ENCODE peak calls at places on chromosome 12, in eight cellular contexts. O is fibroblast of lung; C is cardiac fibroblast; D is AG10803; N is kidney; G is CD4-positive, alpha-beta T cell; I is GM10248; J is hepatocyte. L is an unnamed sample.

GRCh38 chr12:19338405-19338804 is 100.9 kb upstream of the AEBP2 start:
- DNase-seq in O (peak), C (peak), D (no peak), N (no peak), G (no peak), I (no peak), J (no peak), L (no peak)

GRCh38 chr12:98532687-98533304 is 17.4 kb downstream of the TMPO start:
- DNase-seq in O (peak), C (peak), D (peak), N (no peak), G (no peak), I (no peak), J (peak), L (no peak)

GRCh38 chr12:95637010-95637409 is 85.7 kb upstream of the USP44 start:
- DNase-seq in O (no peak), C (no peak), D (no peak), N (no peak), G (no peak), I (no peak), J (no peak), L (no peak)

GRCh38 chr12:3336606-3337311 is 154.2 kb upstream of the PRMT8 start:
- DNase-seq in O (peak), C (no peak), D (no peak), N (no peak), G (no peak), I (no peak), J (no peak), L (no peak)

GRCh38 chr12:106179086-106179485 is 40.3 kb upstream of the NUAK1 start:
- DNase-seq in O (no peak), C (no peak), D (peak), N (no peak), G (no peak), I (no peak), J (peak), L (no peak)

GRCh38 chr12:130485291-130486145 is 147.8 kb downstream of the PIWIL1 start:
- DNase-seq in O (no peak), C (no peak), D (no peak), N (peak), G (no peak), I (no peak), J (no peak), L (no peak)

GRCh38 chr12:124217508-124217981 is 77.3 kb upstream of the RFLNA start:
- DNase-seq in O (peak), C (no peak), D (no peak), N (no peak), G (no peak), I (no peak), J (no peak), L (no peak)

GRCh38 chr12:54328595-54329337 is 3.8 kb downstream of the COPZ1 start:
- DNase-seq in O (no peak), C (no peak), D (no peak), N (no peak), G (no peak), I (no peak), J (no peak), L (no peak)

GRCh38 chr12:644818-645552 is 18.3 kb downstream of the NINJ2 start:
- DNase-seq in O (peak), C (peak), D (peak), N (no peak), G (no peak), I (no peak), J (no peak), L (no peak)

GRCh38 chr12:102910792-102911191 is 6.3 kb downstream of the PAH start:
- DNase-seq in O (no peak), C (no peak), D (no peak), N (no peak), G (no peak), I (no peak), J (no peak), L (no peak)

GRCh38 chr12:106118-106561 is 39.6 kb downstream of the IQSEC3 start:
- DNase-seq in O (no peak), C (peak), D (peak), N (no peak), G (no peak), I (peak), J (peak), L (no peak)

GRCh38 chr12:99054601-99055128 is 409.6 kb downstream of the APAF1 start:
- DNase-seq in O (peak), C (no peak), D (no peak), N (no peak), G (no peak), I (no peak), J (no peak), L (no peak)

GRCh38 chr12:16189849-16190248 is 87.6 kb downstream of the SLC15A5 start:
- DNase-seq in O (peak), C (peak), D (peak), N (no peak), G (no peak), I (no peak), J (peak), L (no peak)

GRCh38 chr12:65565601-65566560 is 258.4 kb upstream of the HMGA2 start:
- DNase-seq in O (peak), C (peak), D (peak), N (no peak), G (no peak), I (no peak), J (peak), L (no peak)

GRCh38 chr12:75959506-75959905 is 72.1 kb downstream of the PHLDA1 start:
- DNase-seq in O (peak), C (peak), D (peak), N (no peak), G (no peak), I (no peak), J (no peak), L (no peak)

GRCh38 chr12:113398346-113399290 is 5.1 kb downstream of the SDS start:
- DNase-seq in O (no peak), C (no peak), D (no peak), N (no peak), G (no peak), I (no peak), J (no peak), L (no peak)

GRCh38 chr12:88579572-88579940 is 715 bp downstream of the KITLG start:
- DNase-seq in O (peak), C (no peak), D (no peak), N (peak), G (no peak), I (peak), J (peak), L (peak)

GRCh38 chr12:110741371-110741770 is 1.3 kb downstream of the PPP1CC start:
- DNase-seq in O (peak), C (peak), D (no peak), N (no peak), G (no peak), I (no peak), J (no peak), L (no peak)

GRCh38 chr12:27209257-27209910 is 34.7 kb upstream of the STK38L start:
- DNase-seq in O (no peak), C (no peak), D (no peak), N (no peak), G (no peak), I (no peak), J (no peak), L (no peak)

GRCh38 chr12:105120551-105120950 is 13.0 kb downstream of the WASHC4 start:
- DNase-seq in O (peak), C (peak), D (no peak), N (no peak), G (no peak), I (no peak), J (no peak), L (no peak)

GRCh38 chr12:113469893-113470743 is 1.6 kb downstream of the LHX5 start:
- DNase-seq in O (no peak), C (no peak), D (no peak), N (no peak), G (no peak), I (peak), J (no peak), L (no peak)

GRCh38 chr12:88921890-88922532 is 341.7 kb upstream of the KITLG start:
- DNase-seq in O (no peak), C (no peak), D (no peak), N (no peak), G (no peak), I (no peak), J (no peak), L (no peak)

GRCh38 chr12:92581579-92581978 is 121.2 kb upstream of the PLEKHG7 start:
- DNase-seq in O (no peak), C (no peak), D (no peak), N (no peak), G (no peak), I (no peak), J (no peak), L (no peak)
- TF ChIP-seq CTCF in O (no peak), C (no peak), D (no peak), N (no peak), G (no peak), I (no peak), J (no peak), L (no peak)

GRCh38 chr12:49059385-49060232 is 985 bp downstream of the KMT2D start:
- DNase-seq in O (peak), C (peak), D (peak), N (no peak), G (peak), I (no peak), J (peak), L (peak)

GRCh38 chr12:49058366-49059062 is 2.1 kb downstream of the KMT2D start:
- DNase-seq in O (no peak), C (no peak), D (no peak), N (no peak), G (no peak), I (no peak), J (no peak), L (no peak)

GRCh38 chr12:49059063-49059384 is 1.6 kb downstream of the KMT2D start:
- DNase-seq in O (no peak), C (no peak), D (no peak), N (no peak), G (no peak), I (no peak), J (no peak), L (no peak)

GRCh38 chr12:49061157-49061650 is 610 bp upstream of the KMT2D start:
- DNase-seq in O (no peak), C (no peak), D (no peak), N (no peak), G (no peak), I (no peak), J (peak), L (no peak)

GRCh38 chr12:49060237-49061156 is at the start of gene KMT2D:
- DNase-seq in O (peak), C (peak), D (peak), N (peak), G (peak), I (peak), J (peak), L (peak)
- TF ChIP-seq CTCF in O (peak), C (peak), D (no peak), N (peak), G (no peak), I (no peak), J (peak), L (peak)

DNA sequence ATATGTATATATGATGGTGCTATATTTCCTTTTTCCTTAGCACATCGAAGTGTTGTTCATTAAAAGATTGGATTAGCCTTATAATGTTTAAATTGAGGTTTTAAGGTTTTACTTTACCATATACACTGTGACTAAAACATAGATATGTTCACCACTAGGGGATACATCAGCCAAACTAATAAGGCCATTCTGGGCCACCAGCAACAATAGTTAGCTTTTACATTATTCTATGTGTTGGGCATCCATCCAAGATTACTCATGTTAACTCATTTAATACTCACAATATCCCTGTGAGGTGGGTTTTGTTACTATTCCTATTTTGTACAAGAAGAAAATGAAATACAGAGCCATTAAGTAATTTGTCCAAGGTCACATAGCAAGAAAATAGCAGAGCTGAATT is 202.6 kb upstream of the AVPR1A start:
- DNase-seq in O (peak), C (peak), D (no peak), N (no peak), G (no peak), I (no peak), J (no peak), L (no peak)
- TF ChIP-seq CTCF in O (no peak), C (peak), D (no peak), N (no peak), G (no peak), I (no peak), J (no peak), L (no peak)

GRCh38 chr12:30694971-30695326 is 720 bp downstream of the IPO8 start:
- DNase-seq in O (peak), C (peak), D (peak), N (peak), G (no peak), I (peak), J (peak), L (peak)
- TF ChIP-seq CTCF in O (peak), C (no peak), D (peak), N (no peak), G (no peak), I (no peak), J (no peak), L (no peak)

DNA sequence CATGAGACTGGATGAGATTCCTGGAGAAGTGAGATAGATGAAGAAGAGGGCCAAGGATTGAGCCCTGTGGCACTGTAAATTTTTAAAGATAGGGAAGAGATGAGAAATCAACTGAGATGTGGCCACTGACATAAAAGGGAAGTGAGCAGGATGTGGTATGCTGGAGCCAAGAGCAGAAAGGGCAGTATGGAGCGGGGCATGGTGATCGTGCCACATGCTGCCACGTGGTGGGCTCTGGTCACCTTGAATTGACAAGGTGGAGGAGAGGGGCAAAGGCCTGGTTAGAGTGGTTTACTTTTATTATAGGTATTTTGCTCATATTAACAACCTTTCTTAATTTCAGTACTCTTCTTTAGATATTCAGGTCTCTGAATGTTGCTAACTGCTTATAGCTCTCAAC is 257.9 kb downstream of the NEDD1 start:
- DNase-seq in O (no peak), C (no peak), D (no peak), N (no peak), G (no peak), I (no peak), J (no peak), L (no peak)
- TF ChIP-seq CTCF in O (no peak), C (no peak), D (no peak), N (no peak), G (no peak), I (no peak), J (no peak), L (no peak)

DNA sequence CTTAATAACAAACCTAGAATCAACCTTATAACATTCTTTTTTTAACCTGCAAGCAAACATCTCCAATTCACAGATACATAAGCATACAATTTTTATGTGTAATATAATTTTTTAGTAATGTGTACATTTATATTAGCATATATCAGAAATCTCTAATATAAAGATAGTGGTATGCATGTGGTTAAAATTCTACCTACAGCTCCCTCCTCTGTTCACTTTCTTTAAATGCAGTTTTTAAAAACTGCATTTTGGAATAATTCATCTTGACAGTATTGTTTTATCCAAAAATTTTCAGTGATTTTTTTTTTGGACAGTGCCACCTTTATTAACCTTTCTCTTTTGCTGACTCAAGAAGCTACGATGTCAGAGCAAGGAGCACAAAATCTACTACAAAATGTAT is 13.2 kb upstream of the RXYLT1 start:
- DNase-seq in O (no peak), C (peak), D (no peak), N (no peak), G (no peak), I (no peak), J (no peak), L (no peak)
- TF ChIP-seq CTCF in O (peak), C (no peak), D (peak), N (no peak), G (no peak), I (no peak), J (peak), L (no peak)

GRCh38 chr12:24586293-24586692 is 362.6 kb downstream of the BCAT1 start:
- DNase-seq in O (no peak), C (peak), D (no peak), N (no peak), G (no peak), I (no peak), J (no peak), L (no peak)
- TF ChIP-seq CTCF in O (no peak), C (no peak), D (peak), N (no peak), G (no peak), I (no peak), J (no peak), L (no peak)

GRCh38 chr12:121578230-121579189 is 2.3 kb downstream of the KDM2B start:
- DNase-seq in O (no peak), C (peak), D (no peak), N (peak), G (peak), I (peak), J (no peak), L (no peak)
- TF ChIP-seq CTCF in O (no peak), C (no peak), D (no peak), N (no peak), G (no peak), I (peak), J (no peak), L (no peak)

GRCh38 chr12:83826112-83826511 is 1086.5 kb downstream of the SLC6A15 start:
- DNase-seq in O (no peak), C (peak), D (peak), N (no peak), G (no peak), I (peak), J (peak), L (no peak)
- TF ChIP-seq CTCF in O (peak), C (peak), D (peak), N (peak), G (no peak), I (peak), J (peak), L (peak)